ENCODE peak calls at places on chromosomes 1 and 21, in eight cellular contexts. M, P, X, I, E, O, V and B are unnamed samples.

GRCh38 chr1:210764536-210764935 is 369.4 kb downstream of the KCNH1 start:
- DNase-seq in M (no peak), P (peak; percentile 3), X (no peak), I (no peak), E (no peak), O (no peak), V (no peak), B (no peak)

GRCh38 chr1:182784556-182785171 is 4.9 kb upstream of the NPL start:
- DNase-seq in M (peak; percentile 63), P (no peak), X (no peak), I (no peak), E (peak; percentile 71), O (peak; percentile 63), V (peak; percentile 69), B (no peak)

GRCh38 chr1:178031856-178032320 is 62.0 kb upstream of the RASAL2 start:
- DNase-seq in M (peak; percentile 79), P (peak; percentile 81), X (peak; percentile 92), I (peak; percentile 82), E (peak; percentile 97), O (peak; percentile 88), V (peak; percentile 95), B (peak; percentile 91)

GRCh38 chr21:26098758-26099157 is 71.8 kb downstream of the APP start:
- DNase-seq in M (no peak), P (no peak), X (no peak), I (no peak), E (no peak), O (no peak), V (peak; percentile 28), B (no peak)

GRCh38 chr1:10679521-10680220 is 116.8 kb downstream of the CASZ1 start:
- DNase-seq in M (peak; percentile 58), P (peak; percentile 20), X (peak; percentile 42), I (peak; percentile 71), E (peak; percentile 48), O (peak; percentile 70), V (peak; percentile 30), B (no peak)

GRCh38 chr1:53334781-53335180 is 6.9 kb upstream of the LRP8 start:
- DNase-seq in M (no peak), P (no peak), X (no peak), I (peak; percentile 4), E (no peak), O (no peak), V (no peak), B (no peak)

GRCh38 chr1:34918609-34919561 is 10.6 kb downstream of the DLGAP3 start:
- DNase-seq in M (peak; percentile 87), P (no peak), X (peak; percentile 21), I (no peak), E (no peak), O (no peak), V (no peak), B (peak; percentile 56)

GRCh38 chr1:45327644-45328515 is 1.2 kb downstream of the HPDL start:
- DNase-seq in M (peak; percentile 74), P (no peak), X (no peak), I (no peak), E (no peak), O (no peak), V (no peak), B (no peak)

GRCh38 chr1:185480545-185480944 is 163.5 kb upstream of the IVNS1ABP start:
- DNase-seq in M (peak; percentile 31), P (no peak), X (no peak), I (no peak), E (peak; percentile 11), O (no peak), V (no peak), B (no peak)

GRCh38 chr1:203650012-203650836 is 23.6 kb downstream of the ATP2B4 start:
- DNase-seq in M (peak; percentile 68), P (no peak), X (peak; percentile 56), I (no peak), E (no peak), O (peak; percentile 64), V (peak; percentile 60), B (peak; percentile 84)

GRCh38 chr1:15088146-15089025 is 65.2 kb upstream of the TMEM51 start:
- DNase-seq in M (no peak), P (no peak), X (no peak), I (no peak), E (no peak), O (no peak), V (peak; percentile 61), B (peak; percentile 49)

GRCh38 chr1:170663441-170664282 is at the start of gene PRRX1:
- DNase-seq in M (no peak), P (no peak), X (no peak), I (no peak), E (peak; percentile 56), O (no peak), V (peak; percentile 64), B (no peak)

GRCh38 chr1:116405241-116406135 is 32.4 kb downstream of the ATP1A1 start:
- DNase-seq in M (no peak), P (no peak), X (no peak), I (no peak), E (no peak), O (no peak), V (no peak), B (no peak)

GRCh38 chr1:109782927-109783326 is 19.2 kb upstream of the EPS8L3 start:
- DNase-seq in M (no peak), P (no peak), X (no peak), I (no peak), E (no peak), O (no peak), V (no peak), B (peak; percentile 71)
- H3K4me3 ChIP-seq in M (no peak overlapping the region), P (no peak overlapping the region), X (no peak overlapping the region), I (no peak overlapping the region), E (no peak overlapping the region), O (no peak overlapping the region), V (no peak overlapping the region), B (no peak overlapping the region)

GRCh38 chr1:159900755-159901335 is 880 bp upstream of the CFAP45 start:
- DNase-seq in M (peak; percentile 48), P (no peak), X (no peak), I (no peak), E (no peak), O (no peak), V (no peak), B (no peak)

GRCh38 chr1:159896086-159896930 is 3.7 kb downstream of the CFAP45 start:
- DNase-seq in M (no peak), P (no peak), X (no peak), I (no peak), E (no peak), O (no peak), V (peak; percentile 49), B (no peak)

GRCh38 chr1:159898527-159898926 is 1.4 kb downstream of the CFAP45 start:
- DNase-seq in M (no peak), P (no peak), X (no peak), I (no peak), E (no peak), O (no peak), V (no peak), B (no peak)

GRCh38 chr1:159897962-159898361 is 2.0 kb downstream of the CFAP45 start:
- DNase-seq in M (no peak), P (no peak), X (no peak), I (no peak), E (no peak), O (no peak), V (no peak), B (no peak)

DNA sequence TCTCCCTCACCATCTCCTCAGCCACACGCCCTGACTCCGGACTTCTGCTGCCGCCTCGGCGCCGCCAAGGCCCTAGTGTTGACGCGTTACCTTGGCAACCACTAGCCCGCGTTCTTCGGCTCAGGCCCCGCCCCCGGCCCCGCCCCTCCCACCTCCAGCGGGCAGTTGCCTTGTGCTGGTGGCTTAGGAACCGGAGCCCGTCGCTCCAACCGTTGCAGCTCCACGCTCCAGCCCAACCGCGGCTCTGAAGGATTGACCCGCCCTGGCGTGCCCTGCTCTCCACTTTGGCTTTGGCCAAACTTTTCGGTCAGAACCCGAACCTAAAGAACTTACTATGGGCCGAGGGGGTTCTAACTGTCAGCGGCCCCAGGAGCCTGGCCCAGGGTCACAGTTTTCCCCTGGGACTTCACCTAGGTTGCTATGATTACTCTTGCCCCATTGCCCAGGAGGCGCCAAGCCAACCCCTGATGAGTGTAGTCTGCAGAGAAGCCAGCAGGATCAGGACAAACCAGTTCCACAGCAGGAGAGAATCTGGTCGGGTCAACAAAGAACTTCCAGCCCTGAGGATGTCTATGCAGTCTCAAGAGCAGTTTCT is at the start of gene CFAP45:
- DNase-seq in M (no peak), P (no peak), X (peak; percentile 90), I (peak; percentile 84), E (peak; percentile 82), O (peak; percentile 91), V (peak; percentile 77), B (peak; percentile 92)
- H3K4me3 ChIP-seq in M (no peak within 1 kb of the TSS), P (no peak within 1 kb of the TSS), X (no peak within 1 kb of the TSS), I (no peak within 1 kb of the TSS), E (no peak within 1 kb of the TSS), O (no peak within 1 kb of the TSS), V (no peak within 1 kb of the TSS), B (no peak within 1 kb of the TSS)

DNA sequence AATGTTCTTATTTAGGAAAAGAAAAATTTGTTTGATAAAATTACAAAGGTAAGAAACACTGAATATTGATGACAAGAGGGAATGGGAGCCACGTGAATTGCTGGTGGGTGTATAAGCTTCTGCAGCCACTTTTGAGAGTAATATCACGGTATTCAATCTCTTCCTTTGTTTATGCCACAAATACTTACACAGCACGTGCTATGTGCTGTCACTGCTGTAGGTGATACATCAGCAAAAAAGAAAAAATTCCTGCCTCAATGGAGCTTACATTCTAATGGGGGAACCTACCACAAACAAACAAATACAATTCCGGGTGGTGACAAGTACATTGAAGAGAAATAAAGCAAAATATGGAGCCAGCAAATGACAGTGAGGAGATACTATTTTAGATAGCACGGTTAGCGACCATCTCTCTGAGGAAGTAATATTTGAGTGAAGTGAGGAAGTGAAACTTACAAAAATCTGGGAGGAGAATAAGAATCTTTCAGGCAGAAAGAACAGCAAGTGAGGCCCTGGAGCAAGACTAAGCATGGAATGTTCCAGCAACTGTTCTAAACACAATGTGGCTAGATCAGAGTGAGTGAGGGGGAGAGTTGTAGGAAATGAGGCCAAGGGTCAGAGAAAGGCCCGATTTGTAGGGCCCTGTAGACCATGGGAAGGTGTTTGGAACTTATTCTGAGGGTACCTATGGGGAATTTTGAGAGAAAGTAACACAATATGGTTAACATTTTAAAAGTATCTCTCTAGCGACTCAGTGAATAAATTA is 2.6 kb upstream of the FCRLB start:
- DNase-seq in M (peak; percentile 52), P (no peak), X (no peak), I (no peak), E (no peak), O (no peak), V (no peak), B (no peak)
- H3K4me3 ChIP-seq in M (no peak overlapping the region), P (no peak overlapping the region), X (no peak overlapping the region), I (no peak overlapping the region), E (no peak overlapping the region), O (no peak overlapping the region), V (no peak overlapping the region), B (no peak overlapping the region)

DNA sequence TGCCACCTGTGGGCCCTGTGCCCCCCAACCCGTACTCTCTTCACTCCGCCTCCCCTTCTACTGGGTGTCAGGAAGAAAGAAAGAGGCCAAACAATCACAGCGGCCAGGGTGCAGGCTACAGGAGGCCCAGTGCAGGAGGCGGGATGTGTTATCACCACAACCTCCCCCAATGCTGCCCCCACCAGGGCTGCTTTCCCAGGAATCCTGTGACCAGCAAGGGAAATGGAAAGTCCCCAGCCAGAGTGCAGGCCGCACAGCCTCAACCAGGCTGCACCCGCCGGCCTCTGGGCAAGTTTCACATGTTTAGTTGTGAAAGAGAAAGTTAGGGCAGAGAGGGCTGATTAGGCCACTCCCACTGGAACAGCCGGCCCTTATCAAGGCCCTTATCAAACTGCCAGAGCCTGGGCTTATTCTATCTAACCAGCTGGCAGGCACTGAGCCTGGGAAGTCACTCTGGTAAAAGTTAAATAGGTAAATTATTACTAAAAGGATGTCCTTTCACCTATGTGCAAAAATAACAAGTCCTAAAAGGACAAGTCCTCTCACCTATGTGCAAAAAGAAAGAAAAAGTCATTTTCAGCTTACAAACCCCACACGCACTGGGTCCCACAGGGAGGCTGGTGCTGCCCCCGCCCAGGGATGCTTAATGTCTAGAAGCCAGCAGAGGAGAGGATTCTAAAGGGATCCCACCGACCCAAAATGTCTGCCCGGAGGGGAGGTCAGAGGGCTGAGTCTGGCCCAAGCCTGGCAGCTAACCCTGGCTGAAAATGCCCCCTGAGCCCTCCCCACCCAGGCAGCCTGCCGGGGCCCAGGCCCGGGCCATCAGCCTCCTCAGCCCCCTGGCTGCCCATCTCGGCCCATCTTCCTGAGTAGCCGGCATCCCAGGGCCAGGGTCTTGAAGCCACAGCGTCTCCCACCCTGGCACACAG is 33.7 kb downstream of the ACOT7 start:
- DNase-seq in M (peak; percentile 70), P (no peak), X (peak; percentile 71), I (peak; percentile 54), E (peak; percentile 84), O (peak; percentile 96), V (peak; percentile 82), B (peak; percentile 87)
- H3K4me3 ChIP-seq in M (no peak overlapping the region), P (no peak overlapping the region), X (no peak overlapping the region), I (no peak overlapping the region), E (no peak overlapping the region), O (peak overlapping the region; percentile 52), V (no peak overlapping the region), B (no peak overlapping the region)